ENCODE peak calls at places on chromosomes 1 and 21, in eight cellular contexts. U, G, W, B, J, N, A and F are unnamed samples.

GRCh38 chr1:47231314-47232186 is 475 bp downstream of the TAL1 start:
- DNase-seq in A (no peak), G (no peak), U (peak; percentile 94), J (no peak), N (no peak), W (no peak), B (peak; percentile 47), F (no peak)

GRCh38 chr21:32900814-32901213 is 124.9 kb upstream of the OLIG2 start:
- DNase-seq in W (no peak), A (no peak), B (no peak), N (no peak), U (no peak), J (no peak), G (no peak), F (no peak)

GRCh38 chr21:33642896-33643657 is 776 bp downstream of the ITSN1 start:
- DNase-seq in A (no peak), B (peak; percentile 30), J (no peak), G (no peak), W (no peak), U (peak; percentile 61), N (no peak), F (no peak)

GRCh38 chr1:24796524-24796923 is 51.3 kb downstream of the CLIC4 start:
- DNase-seq in G (no peak), A (no peak), J (no peak), U (no peak), W (no peak), N (no peak), B (no peak), F (no peak)

GRCh38 chr21:37166733-37167132 is 93.7 kb downstream of the TTC3 start:
- DNase-seq in W (no peak), A (no peak), G (peak; percentile 23), U (no peak), B (no peak), N (no peak), J (no peak), F (no peak)

GRCh38 chr1:27504588-27505419 is 14.8 kb upstream of the WASF2 start:
- DNase-seq in U (peak; percentile 94), B (peak; percentile 80), J (peak; percentile 65), A (no peak), G (no peak), W (no peak), N (peak; percentile 81), F (no peak)

GRCh38 chr1:117605164-117605810 is 561 bp upstream of the TENT5C start:
- DNase-seq in W (no peak), G (no peak), B (peak; percentile 32), J (no peak), U (no peak), A (no peak), N (no peak), F (no peak)

GRCh38 chr1:239731079-239731744 is 344.8 kb downstream of the CHRM3 start:
- DNase-seq in B (no peak), J (no peak), G (no peak), W (no peak), U (no peak), A (no peak), N (no peak), F (no peak)

GRCh38 chr1:231817813-231818212 is 191.2 kb downstream of the DISC1 start:
- DNase-seq in A (no peak), U (no peak), N (no peak), J (no peak), B (no peak), G (no peak), W (no peak), F (no peak)

GRCh38 chr21:36456714-36457399 is 23.1 kb downstream of the CLDN14 start:
- DNase-seq in J (no peak), B (no peak), U (peak; percentile 89), N (no peak), A (no peak), G (no peak), W (no peak), F (no peak)

GRCh38 chr1:229643996-229644748 is 18.1 kb downstream of the URB2 start:
- DNase-seq in A (no peak), N (no peak), B (no peak), G (no peak), J (no peak), U (no peak), W (no peak), F (no peak)

GRCh38 chr1:41859686-41860085 is 59.0 kb downstream of the HIVEP3 start:
- DNase-seq in B (no peak), A (no peak), W (no peak), U (no peak), J (no peak), G (no peak), N (no peak), F (no peak)

GRCh38 chr21:43824250-43824882 is 35.0 kb downstream of the RRP1 start:
- DNase-seq in N (no peak), J (no peak), U (peak; percentile 97), G (no peak), W (no peak), B (no peak), A (no peak), F (no peak)

GRCh38 chr1:112394743-112395062 is 1.3 kb upstream of the CTTNBP2NL start:
- DNase-seq in U (no peak), W (no peak), A (no peak), N (no peak), J (no peak), B (no peak), G (no peak), F (no peak)
- H3K4me3 ChIP-seq in U (peak overlapping the region; percentile 63), W (no peak overlapping the region), A (no peak overlapping the region), N (no peak overlapping the region), J (peak overlapping the region; percentile 30), B (peak overlapping the region; percentile 96), G (no peak overlapping the region), F (no peak overlapping the region)

GRCh38 chr1:7454895-7455784 is 316.0 kb upstream of the VAMP3 start:
- DNase-seq in W (no peak), A (no peak), N (no peak), J (no peak), G (no peak), U (no peak), B (no peak), F (no peak)

GRCh38 chr1:7458946-7459345 is 312.1 kb upstream of the VAMP3 start:
- DNase-seq in J (no peak), A (no peak), W (no peak), N (no peak), B (no peak), G (no peak), U (no peak), F (no peak)

GRCh38 chr1:7455796-7456568 is 315.1 kb upstream of the VAMP3 start:
- DNase-seq in G (no peak), N (no peak), U (no peak), B (no peak), J (no peak), W (no peak), A (no peak), F (no peak)

GRCh38 chr1:7457811-7458210 is 313.3 kb upstream of the VAMP3 start:
- DNase-seq in W (no peak), B (no peak), A (no peak), N (no peak), U (no peak), G (no peak), J (no peak), F (no peak)

GRCh38 chr1:7456683-7457082 is 314.4 kb upstream of the VAMP3 start:
- DNase-seq in W (no peak), B (no peak), A (no peak), N (no peak), G (no peak), J (no peak), U (no peak), F (no peak)
- TF ChIP-seq CTCF in W (no peak), B (no peak), A (no peak), N (no peak), G (no peak), J (no peak), U (no peak), F (no peak)

GRCh38 chr1:29285771-29286170 is 49.4 kb downstream of the PTPRU start:
- DNase-seq in B (no peak), A (no peak), U (no peak), J (no peak), N (no peak), G (no peak), W (no peak), F (no peak)

GRCh38 chr1:29283804-29284195 is 47.5 kb downstream of the PTPRU start:
- DNase-seq in U (peak; percentile 78), N (no peak), A (no peak), J (no peak), G (no peak), B (no peak), W (no peak), F (no peak)

GRCh38 chr1:29282924-29283803 is 46.8 kb downstream of the PTPRU start:
- DNase-seq in A (no peak), B (no peak), W (no peak), G (peak; percentile 74), U (peak; percentile 91), J (no peak), N (peak; percentile 46), F (peak; percentile 50)

GRCh38 chr1:29284961-29285560 is 48.7 kb downstream of the PTPRU start:
- DNase-seq in W (no peak), A (no peak), B (no peak), N (no peak), G (no peak), J (no peak), U (peak; percentile 53), F (no peak)

DNA sequence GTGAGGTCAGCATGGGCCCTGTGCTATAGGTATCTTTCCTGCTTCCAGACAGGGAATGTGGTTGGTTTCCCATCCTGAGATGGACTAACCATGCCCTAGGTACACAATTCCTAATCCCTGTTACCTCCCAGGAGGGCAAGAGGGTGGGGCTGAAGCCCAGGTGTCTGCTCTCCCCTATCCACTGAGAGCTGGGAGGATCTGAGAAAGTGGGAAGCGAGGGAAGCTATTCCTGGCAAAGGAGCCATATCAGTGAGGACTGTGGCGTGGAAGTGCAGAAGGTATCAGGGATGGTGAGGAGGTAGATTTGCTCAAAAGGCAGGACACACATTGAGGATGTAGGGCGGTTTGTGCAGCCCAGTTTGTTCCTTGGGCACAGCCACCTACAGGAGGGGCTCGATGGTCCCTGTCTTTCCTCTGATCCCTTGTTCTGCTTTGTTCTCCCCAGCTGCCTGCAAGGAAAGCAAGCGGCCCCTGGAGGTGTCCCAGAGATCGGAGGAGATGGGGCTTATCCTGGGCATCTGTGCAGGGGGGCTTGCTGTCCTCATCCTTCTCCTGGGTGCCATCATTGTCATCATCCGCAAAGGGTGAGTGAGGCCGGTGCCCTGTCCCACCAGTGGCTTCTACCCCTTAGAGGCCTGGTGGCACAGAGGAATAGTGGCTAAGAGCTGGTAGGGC is 48.1 kb downstream of the PTPRU start:
- DNase-seq in A (no peak), U (peak; percentile 76), J (no peak), W (no peak), G (no peak), N (no peak), B (no peak), F (no peak)
- H3K4me3 ChIP-seq in A (no peak overlapping the region), U (no peak overlapping the region), J (no peak overlapping the region), W (no peak overlapping the region), G (no peak overlapping the region), N (no peak overlapping the region), B (no peak overlapping the region), F (no peak overlapping the region)

DNA sequence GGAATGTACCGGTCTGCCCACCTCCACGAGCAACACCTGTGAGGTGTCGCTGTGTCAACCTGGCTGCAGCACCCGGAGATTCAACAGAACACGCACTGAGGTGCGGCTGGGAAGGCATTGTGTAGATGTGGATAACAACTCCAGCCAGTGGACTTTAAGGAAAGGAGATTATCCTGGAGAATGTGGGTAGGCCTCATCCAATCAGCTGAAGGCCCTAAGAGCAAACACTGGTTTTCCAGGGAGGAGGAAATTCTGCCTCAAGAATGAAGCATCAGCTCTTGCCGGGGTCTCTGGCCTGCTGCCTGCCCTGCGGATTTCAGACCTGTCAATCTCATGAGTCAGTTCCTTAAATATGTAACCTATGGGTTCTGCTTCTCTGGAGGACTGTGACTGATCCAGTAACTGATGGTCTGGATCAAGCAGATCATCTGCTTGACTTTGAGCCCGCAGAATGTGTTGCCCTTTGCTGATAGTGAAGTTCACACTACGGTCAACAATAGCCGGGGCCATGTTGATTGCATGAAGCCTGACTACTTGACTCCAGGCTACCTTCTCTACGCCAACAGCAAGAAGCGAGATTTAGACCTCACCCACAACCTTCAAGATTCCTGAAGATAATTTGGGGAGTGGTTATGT is 15.9 kb upstream of the PRDM15 start:
- DNase-seq in U (peak; percentile 91), J (no peak), A (no peak), B (no peak), N (no peak), G (no peak), W (no peak), F (no peak)
- TF ChIP-seq CTCF in U (no peak), J (no peak), A (no peak), B (no peak), N (no peak), G (no peak), W (no peak), F (no peak)